ENCODE peak calls at places on chromosomes 4 and X, in six cellular contexts. A is suprapubic skin, D is Calu3, H is mammary epithelial cell, M is GM20000, J is cardiac muscle cell. N is an unnamed sample.

GRCh38 chr4:130233377-130234047 is 1137.6 kb downstream of the C4orf33 start:
- DNase-seq in J (no peak), M (peak; percentile 8), A (no peak), H (peak; percentile 28), D (no peak), N (no peak)

GRCh38 chr4:87717276-87718031 is 67.4 kb downstream of the DMP1 start:
- DNase-seq in J (no peak), H (no peak), M (no peak), D (no peak), A (no peak), N (no peak)

GRCh38 chr4:84804126-84804525 is 162.4 kb downstream of the WDFY3 start:
- DNase-seq in M (no peak), J (no peak), A (no peak), D (no peak), H (no peak), N (no peak)

GRCh38 chr4:104752337-104752736 is 257.6 kb upstream of the CXXC4 start:
- DNase-seq in H (no peak), J (no peak), D (no peak), A (no peak), M (peak; percentile 51), N (no peak)

GRCh38 chr4:54433686-54434085 is 204.6 kb downstream of the PDGFRA start:
- DNase-seq in M (no peak), A (no peak), D (no peak), H (peak; percentile 1), J (no peak), N (peak; percentile 1)

GRCh38 chr4:182716207-182716606 is 201.0 kb downstream of the DCTD start:
- DNase-seq in H (no peak), D (no peak), J (no peak), M (no peak), A (no peak), N (no peak)

GRCh38 chr4:186666252-186666651 is 57.4 kb downstream of the FAT1 start:
- DNase-seq in M (no peak), H (no peak), A (no peak), D (no peak), J (no peak), N (no peak)

GRCh38 chr4:169800541-169800940 is 42.8 kb upstream of the HPF1 start:
- DNase-seq in A (no peak), D (no peak), H (no peak), M (no peak), J (no peak), N (no peak)

GRCh38 chrX:71253253-71254091 is 468 bp downstream of the ZMYM3 start:
- DNase-seq in H (no peak), A (peak; percentile 75), D (peak; percentile 75), J (peak; percentile 60), M (peak; percentile 46), N (peak; percentile 53)

GRCh38 chr4:100268807-100269206 is 78.5 kb upstream of the DDIT4L start:
- DNase-seq in D (no peak), A (no peak), J (no peak), M (no peak), H (no peak), N (no peak)

GRCh38 chrX:84477114-84477513 is 25.1 kb downstream of the HDX start:
- DNase-seq in D (no peak), M (no peak), J (no peak), A (no peak), H (no peak), N (no peak)

GRCh38 chr4:88130544-88131305 is 27.7 kb downstream of the ABCG2 start:
- DNase-seq in D (no peak), J (no peak), A (no peak), M (no peak), H (no peak), N (no peak)

GRCh38 chrX:1435241-1435900 is 17.3 kb downstream of the ASMTL start:
- DNase-seq in M (no peak), J (no peak), A (peak; percentile 40), D (no peak), H (no peak), N (no peak)

GRCh38 chr4:71472946-71473345 is 134.1 kb downstream of the SLC4A4 start:
- DNase-seq in A (no peak), D (no peak), M (no peak), J (no peak), H (peak; percentile 5), N (no peak)

GRCh38 chr4:10115657-10116624 is 658 bp downstream of the WDR1 start:
- DNase-seq in D (peak; percentile 70), A (peak; percentile 85), J (peak; percentile 69), M (peak; percentile 80), H (peak; percentile 74), N (peak; percentile 85)

GRCh38 chr4:76806336-76806735 is 91.6 kb downstream of the SOWAHB start:
- DNase-seq in A (no peak), M (no peak), J (no peak), H (no peak), D (no peak), N (no peak)

GRCh38 chr4:74874785-74875367 is 58.0 kb upstream of the PARM1 start:
- DNase-seq in A (no peak), D (peak; percentile 32), H (peak; percentile 66), M (peak; percentile 52), J (peak; percentile 83), N (peak; percentile 4)

GRCh38 chrX:100090931-100091330 is 319.1 kb downstream of the PCDH19 start:
- DNase-seq in D (no peak), A (no peak), J (no peak), M (no peak), H (peak; percentile 81), N (no peak)

GRCh38 chr4:19944806-19945205 is 306.9 kb upstream of the SLIT2 start:
- DNase-seq in A (no peak), J (no peak), H (no peak), D (no peak), M (no peak), N (no peak)

GRCh38 chr4:36196145-36196925 is 48.0 kb downstream of the ARAP2 start:
- DNase-seq in J (no peak), H (no peak), D (no peak), M (no peak), A (no peak), N (no peak)

GRCh38 chr4:101271516-101271915 is 75.8 kb downstream of the PPP3CA start:
- DNase-seq in H (no peak), A (no peak), M (no peak), J (peak; percentile 46), D (no peak), N (no peak)

GRCh38 chrX:125883169-125883568 is 282.9 kb downstream of the DCAF12L2 start:
- DNase-seq in H (no peak), J (no peak), M (no peak), A (no peak), D (no peak), N (no peak)

GRCh38 chrX:143757375-143757774 is 36.8 kb upstream of the SPANXN2 start:
- DNase-seq in A (no peak), M (no peak), J (peak; percentile 33), H (no peak), D (no peak), N (no peak)

DNA sequence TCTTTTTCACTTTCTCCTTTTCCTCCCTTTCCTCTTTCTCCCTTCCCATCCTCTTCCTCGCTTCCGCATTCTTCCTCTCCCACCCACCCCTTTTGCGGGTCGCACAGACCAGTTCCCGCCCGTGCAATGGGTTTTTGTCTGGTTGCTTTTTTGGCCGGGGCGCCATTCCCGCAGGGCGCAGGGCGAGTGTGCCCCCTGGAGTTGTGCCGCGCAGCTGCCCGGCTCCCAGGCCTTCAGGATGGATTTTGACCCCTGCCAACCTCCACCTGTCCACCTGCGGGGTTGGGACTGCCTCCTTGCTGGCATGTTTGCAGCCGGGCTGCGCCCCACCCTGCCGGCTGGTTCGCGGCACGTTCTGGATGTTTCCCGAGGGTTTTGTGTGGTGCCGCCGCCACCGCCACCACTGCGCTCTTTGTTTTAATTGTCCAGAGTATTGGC is 578 bp upstream of the SEL1L3 start:
- DNase-seq in H (no peak), A (no peak), M (peak; percentile 53), D (peak; percentile 56), J (peak; percentile 2), N (peak; percentile 29)
- TF ChIP-seq CTCF in H (no peak), A (no peak), M (no peak), D (no peak), J (peak; percentile 41), N (peak; percentile 47)

GRCh38 chrX:145213504-145213903 is 33.8 kb upstream of the SPANXN1 start:
- DNase-seq in M (no peak), H (peak; percentile 3), D (peak; percentile 2), J (peak; percentile 5), A (no peak), N (peak; percentile 8)
- TF ChIP-seq CTCF in M (no peak), H (peak; percentile 48), D (no peak), J (no peak), A (no peak), N (no peak)

GRCh38 chr4:185654311-185654710 is 119.0 kb upstream of the PDLIM3 start:
- DNase-seq in M (no peak), J (no peak), D (no peak), H (no peak), A (no peak), N (no peak)

GRCh38 chr4:185654965-185655554 is 119.8 kb upstream of the PDLIM3 start:
- DNase-seq in H (no peak), J (no peak), M (no peak), A (no peak), D (no peak), N (no peak)

GRCh38 chr4:185657699-185658098 is 122.4 kb upstream of the PDLIM3 start:
- DNase-seq in M (no peak), H (no peak), A (no peak), D (no peak), J (no peak), N (no peak)

GRCh38 chr4:185657191-185657590 is 121.9 kb upstream of the PDLIM3 start:
- DNase-seq in A (no peak), J (no peak), H (no peak), M (no peak), D (no peak), N (no peak)

GRCh38 chr4:185656467-185656890 is 121.2 kb upstream of the PDLIM3 start:
- DNase-seq in J (peak; percentile 19), A (no peak), H (peak; percentile 46), D (no peak), M (no peak), N (no peak)
- TF ChIP-seq CTCF in J (peak; percentile 78), A (peak; percentile 33), H (peak; percentile 61), D (no peak), M (no peak), N (no peak)

DNA sequence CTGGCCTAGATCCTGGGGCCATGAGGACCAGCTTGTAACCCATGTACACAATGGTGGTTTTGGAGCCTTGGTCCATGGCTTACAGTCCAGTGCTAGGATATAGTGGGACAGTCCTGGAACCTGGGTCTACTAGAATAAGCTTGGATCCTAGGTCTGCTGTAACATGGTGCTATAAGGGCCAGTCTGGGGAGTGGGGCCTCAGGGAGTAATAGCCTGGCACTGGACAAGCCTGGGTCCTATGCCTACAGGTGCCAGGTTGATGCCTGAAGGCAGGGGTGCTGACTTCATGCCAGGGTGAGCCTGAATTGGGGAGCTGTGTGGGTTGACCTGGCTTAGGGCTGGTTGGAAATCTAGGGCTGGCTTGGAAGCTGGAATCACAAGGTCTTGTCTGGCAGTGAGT is 756.3 kb upstream of the ADGRL3 start:
- DNase-seq in J (no peak), A (no peak), D (no peak), M (no peak), H (no peak), N (no peak)
- TF ChIP-seq CTCF in J (no peak), A (no peak), D (no peak), M (no peak), H (no peak), N (no peak)

DNA sequence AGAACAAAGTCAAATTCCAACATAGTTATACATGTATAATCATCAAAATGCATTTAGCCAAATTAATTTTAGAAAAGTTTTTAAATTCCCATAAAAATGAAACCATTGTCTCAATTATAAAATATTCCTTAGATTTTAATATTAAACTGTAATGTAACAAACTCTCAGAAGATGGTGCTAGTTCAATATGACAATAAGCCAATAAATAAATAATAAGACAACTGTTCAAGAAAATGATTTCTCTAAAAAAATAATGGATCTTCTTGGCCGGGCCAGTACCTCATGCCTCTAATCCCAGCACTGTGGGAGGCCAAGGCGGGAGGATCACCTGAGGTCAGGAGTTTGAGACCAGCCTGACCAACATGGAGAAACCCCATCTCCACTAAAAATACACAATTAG is 80.3 kb downstream of the RAB28 start:
- DNase-seq in J (no peak), M (no peak), D (no peak), A (no peak), H (no peak), N (no peak)
- TF ChIP-seq CTCF in J (no peak), M (no peak), D (no peak), A (no peak), H (no peak), N (no peak)

N was measured in activated CD8-positive, alpha-beta T cell treated with anti-CD3 and anti-CD28 coated beads for 36 hours.